ENCODE peak calls at places on chromosomes 3 and 15, in eight cellular contexts. H is NCI-H187; V is activated T-cell treated with anti-CD3 and anti-CD28 coated beads, Interleukin-2, amount 50 U/mL, for 72 hours; A is left lung; U is Kasumi-1; Z is RCC 7860; P is amniotic stem cell; B is ecto neural progenitor cell. N is an unnamed sample.

GRCh38 chr15:86076468-86076867 is 3.2 kb upstream of the AGBL1 start:
- DNase-seq in H (no peak), V (no peak), A (no peak), U (no peak), Z (no peak), P (no peak), B (peak; percentile 61), N (no peak)

GRCh38 chr3:70779296-70779695 is 466.9 kb upstream of the MDFIC2 start:
- DNase-seq in H (no peak), V (no peak), A (no peak), U (no peak), Z (no peak), P (no peak), B (no peak), N (no peak)

GRCh38 chr15:41877631-41878354 is 16.1 kb downstream of the SPTBN5 start:
- DNase-seq in H (no peak), V (no peak), A (no peak), U (no peak), Z (no peak), P (no peak), B (no peak), N (no peak)

GRCh38 chr15:46677491-46677890 is 1039.8 kb upstream of the SEMA6D start:
- DNase-seq in H (no peak), V (no peak), A (no peak), U (no peak), Z (no peak), P (no peak), B (no peak), N (no peak)

GRCh38 chr3:188510366-188510765 is 356.4 kb downstream of the LPP start:
- DNase-seq in H (no peak), V (no peak), A (no peak), U (no peak), Z (no peak), P (no peak), B (no peak), N (no peak)

GRCh38 chr15:36863551-36863950 is 236.8 kb downstream of the MEIS2 start:
- DNase-seq in H (no peak), V (no peak), A (no peak), U (no peak), Z (no peak), P (no peak), B (no peak), N (no peak)

GRCh38 chr15:100114526-100114925 is 227.2 kb downstream of the ADAMTS17 start:
- DNase-seq in H (no peak), V (no peak), A (no peak), U (no peak), Z (peak; percentile 48), P (no peak), B (peak; percentile 51), N (no peak)

GRCh38 chr15:62087671-62088360 is 21.0 kb downstream of the C2CD4A start:
- DNase-seq in H (no peak), V (no peak), A (no peak), U (no peak), Z (no peak), P (no peak), B (no peak), N (peak; percentile 84)

GRCh38 chr3:39808467-39809180 is 785 bp upstream of the MYRIP start:
- DNase-seq in H (no peak), V (no peak), A (peak; percentile 31), U (peak; percentile 51), Z (no peak), P (no peak), B (peak; percentile 81), N (no peak)

GRCh38 chr3:132659370-132660055 is at the start of gene ACAD11:
- DNase-seq in H (peak; percentile 68), V (peak; percentile 48), A (peak; percentile 89), U (peak; percentile 79), Z (peak; percentile 51), P (peak; percentile 64), B (peak; percentile 83), N (peak; percentile 38)

GRCh38 chr3:5304789-5305680 is 117.5 kb downstream of the EDEM1 start:
- DNase-seq in H (peak; percentile 8), V (peak; percentile 54), A (no peak), U (peak; percentile 77), Z (peak; percentile 11), P (no peak), B (peak; percentile 64), N (peak; percentile 20)

GRCh38 chr3:59191651-59192050 is 141.8 kb upstream of the CFAP20DC start:
- DNase-seq in H (no peak), V (no peak), A (no peak), U (no peak), Z (no peak), P (no peak), B (no peak), N (no peak)

GRCh38 chr3:69938061-69938460 is 61.5 kb upstream of the SAMMSON start:
- DNase-seq in H (no peak), V (no peak), A (no peak), U (no peak), Z (no peak), P (no peak), B (no peak), N (no peak)

GRCh38 chr3:186317478-186317877 is 44.6 kb downstream of the DGKG start:
- DNase-seq in H (no peak), V (no peak), A (no peak), U (no peak), Z (no peak), P (no peak), B (no peak), N (no peak)

N was measured in NCI-H460.